ENCODE peak calls at places on chromosomes 16 and 17, in four cellular contexts. One of them, this sample, is unnamed.

GRCh38 chr17:57612202-57613071 is 132.7 kb downstream of the CCDC182 start:
- DNase-seq in EL: no peak
- DNase-seq in stimulated activated CD8-positive, alpha-beta memory T cell treated with anti-CD3 and anti-CD28 coated beads, Interleukin-15, amount 100 ng/mL, for 24 hours: no peak
- DNase-seq in T-helper 22 cell: peak; percentile 43
- DNase-seq in this sample: no peak

GRCh38 chr17:48162946-48163506 is 55.5 kb downstream of the SNX11 start:
- DNase-seq in EL: peak; percentile 33
- DNase-seq in stimulated activated CD8-positive, alpha-beta memory T cell treated with anti-CD3 and anti-CD28 coated beads, Interleukin-15, amount 100 ng/mL, for 24 hours: no peak
- DNase-seq in T-helper 22 cell: no peak
- DNase-seq in this sample: no peak

GRCh38 chr16:50622643-50623369 is 58.3 kb downstream of the SNX20 start:
- DNase-seq in EL: no peak
- DNase-seq in stimulated activated CD8-positive, alpha-beta memory T cell treated with anti-CD3 and anti-CD28 coated beads, Interleukin-15, amount 100 ng/mL, for 24 hours: no peak
- DNase-seq in T-helper 22 cell: no peak
- DNase-seq in this sample: no peak

GRCh38 chr16:49460786-49461470 is 87.3 kb downstream of the C16orf78 start:
- DNase-seq in EL: no peak
- DNase-seq in stimulated activated CD8-positive, alpha-beta memory T cell treated with anti-CD3 and anti-CD28 coated beads, Interleukin-15, amount 100 ng/mL, for 24 hours: no peak
- DNase-seq in T-helper 22 cell: no peak
- DNase-seq in this sample: no peak

GRCh38 chr17:63039899-63040602 is 74.0 kb downstream of the TANC2 start:
- DNase-seq in EL: peak; percentile 62
- DNase-seq in stimulated activated CD8-positive, alpha-beta memory T cell treated with anti-CD3 and anti-CD28 coated beads, Interleukin-15, amount 100 ng/mL, for 24 hours: no peak
- DNase-seq in T-helper 22 cell: no peak
- DNase-seq in this sample: no peak

GRCh38 chr17:82214012-82214628 is 1.5 kb upstream of the CCDC57 start:
- DNase-seq in EL: no peak
- DNase-seq in stimulated activated CD8-positive, alpha-beta memory T cell treated with anti-CD3 and anti-CD28 coated beads, Interleukin-15, amount 100 ng/mL, for 24 hours: no peak
- DNase-seq in T-helper 22 cell: no peak
- DNase-seq in this sample: no peak

GRCh38 chr17:34858941-34859562 is 102.2 kb downstream of the CCT6B start:
- DNase-seq in EL: no peak
- DNase-seq in stimulated activated CD8-positive, alpha-beta memory T cell treated with anti-CD3 and anti-CD28 coated beads, Interleukin-15, amount 100 ng/mL, for 24 hours: no peak
- DNase-seq in T-helper 22 cell: no peak
- DNase-seq in this sample: no peak

GRCh38 chr16:12323007-12323699 is 346.6 kb downstream of the SNX29 start:
- DNase-seq in EL: no peak
- DNase-seq in stimulated activated CD8-positive, alpha-beta memory T cell treated with anti-CD3 and anti-CD28 coated beads, Interleukin-15, amount 100 ng/mL, for 24 hours: no peak
- DNase-seq in T-helper 22 cell: no peak
- DNase-seq in this sample: no peak